ENCODE peak calls at places on chromosomes 5 and 9, in nine cellular contexts. H, I, F, S, D, J, C, N and P are unnamed samples.
A peak's percentile ranks its signal among the peaks of the same experiment; 100 is the strongest.

GRCh38 chr9:108212179-108212578 is 643.6 kb downstream of the ACTL7B start:
- DNase-seq in H (no peak), I (no peak), F (no peak), S (no peak), D (no peak), J (no peak), C (no peak), N (no peak), P (no peak)

GRCh38 chr5:31854625-31855526 is 215.9 kb downstream of the PDZD2 start:
- DNase-seq in H (peak; percentile 42), I (no peak), F (peak; percentile 25), S (peak; percentile 27), D (no peak), J (peak; percentile 42), C (no peak), N (peak; percentile 15), P (peak; percentile 21)

GRCh38 chr5:157506981-157507780 is 47.2 kb downstream of the NIPAL4 start:
- DNase-seq in H (no peak), I (peak; percentile 15), F (no peak), S (peak; percentile 54), D (no peak), J (no peak), C (no peak), N (no peak), P (no peak)

GRCh38 chr9:88922091-88922490 is 69.2 kb upstream of the S1PR3 start:
- DNase-seq in H (no peak), I (no peak), F (peak; percentile 48), S (no peak), D (no peak), J (no peak), C (peak; percentile 7), N (no peak), P (peak; percentile 60)

GRCh38 chr5:12480487-12480886 is 576.2 kb upstream of the CTNND2 start:
- DNase-seq in H (no peak), I (no peak), F (no peak), S (no peak), D (no peak), J (no peak), C (no peak), N (no peak), P (no peak)

GRCh38 chr5:9924614-9925013 is 294.5 kb upstream of the TAS2R1 start:
- DNase-seq in H (no peak), I (no peak), F (no peak), S (peak; percentile 10), D (peak; percentile 95), J (no peak), C (no peak), N (peak; percentile 35), P (no peak)

GRCh38 chr5:154133591-154133990 is 56.9 kb upstream of the GALNT10 start:
- DNase-seq in H (no peak), I (no peak), F (no peak), S (no peak), D (no peak), J (no peak), C (no peak), N (no peak), P (no peak)

GRCh38 chr9:88746029-88746743 is 211.2 kb downstream of the NXNL2 start:
- DNase-seq in H (peak; percentile 59), I (no peak), F (no peak), S (peak; percentile 46), D (peak; percentile 94), J (no peak), C (no peak), N (no peak), P (no peak)

GRCh38 chr5:176870110-176870591 is 29.0 kb downstream of the HK3 start:
- DNase-seq in H (no peak), I (peak; percentile 65), F (no peak), S (peak; percentile 76), D (peak; percentile 43), J (no peak), C (no peak), N (peak; percentile 53), P (no peak)